ENCODE peak calls at places on chromosome 13, in four cellular contexts. W, M, H and K are unnamed samples.

GRCh38 chr13:76153239-76153638 is 517.1 kb downstream of the LMO7 start:
- DNase-seq in W (no peak), M (no peak), H (no peak), K (no peak)

GRCh38 chr13:106919093-106919492 is 351.2 kb upstream of the ARGLU1 start:
- DNase-seq in W (no peak), M (no peak), H (no peak), K (no peak)

GRCh38 chr13:85828094-85828684 is 29.0 kb upstream of the SLITRK6 start:
- DNase-seq in W (peak), M (peak), H (peak), K (no peak)

GRCh38 chr13:105598551-105598950 is 936.9 kb downstream of the EFNB2 start:
- DNase-seq in W (no peak), M (no peak), H (no peak), K (no peak)

GRCh38 chr13:27124571-27124970 is 47.0 kb downstream of the USP12 start:
- DNase-seq in W (no peak), M (no peak), H (no peak), K (no peak)

GRCh38 chr13:31310356-31310755 is 110.6 kb downstream of the B3GLCT start:
- DNase-seq in W (no peak), M (no peak), H (no peak), K (no peak)

GRCh38 chr13:108226184-108226583 is 8.0 kb downstream of the ABHD13 start:
- DNase-seq in W (no peak), M (peak), H (peak), K (no peak)

GRCh38 chr13:41354416-41354815 is 43.3 kb downstream of the NAA16 start:
- DNase-seq in W (no peak), M (no peak), H (no peak), K (no peak)

GRCh38 chr13:95540848-95541247 is 11.7 kb upstream of the CLDN10 start:
- DNase-seq in W (no peak), M (no peak), H (no peak), K (no peak)
- TF ChIP-seq TARDBP in W (no peak), M (no peak), H (no peak), K (no peak)

DNA sequence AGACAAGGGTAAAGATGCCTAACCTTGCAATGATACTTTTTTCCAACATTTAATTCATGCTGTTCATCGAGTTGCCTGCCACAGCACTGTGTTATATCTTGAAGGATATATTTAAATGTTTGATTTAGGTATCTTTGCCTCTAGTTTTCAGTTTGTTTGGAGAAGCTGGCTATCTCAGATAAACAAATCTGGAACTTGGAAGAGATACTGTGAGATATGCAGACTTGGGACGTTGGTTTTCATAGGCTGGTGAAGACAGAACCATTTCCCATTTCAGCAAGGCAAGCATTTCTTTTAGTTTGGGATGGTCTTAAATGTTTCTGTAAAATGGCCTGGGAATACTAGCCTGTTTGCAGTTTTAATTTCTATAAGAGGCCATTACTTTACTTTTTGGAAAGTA is 3.3 kb downstream of the RNASEH2B start:
- DNase-seq in W (no peak), M (no peak), H (no peak), K (no peak)
- TF ChIP-seq TARDBP in W (no peak), M (no peak), H (no peak), K (no peak)

GRCh38 chr13:77859450-77859849 is 59.2 kb downstream of the EDNRB start:
- DNase-seq in W (no peak), M (no peak), H (no peak), K (no peak)

GRCh38 chr13:77861716-77862115 is 56.9 kb downstream of the EDNRB start:
- DNase-seq in W (no peak), M (no peak), H (no peak), K (no peak)

GRCh38 chr13:77857810-77858209 is 60.8 kb downstream of the EDNRB start:
- DNase-seq in W (no peak), M (no peak), H (no peak), K (no peak)

GRCh38 chr13:77863037-77863630 is 55.5 kb downstream of the EDNRB start:
- DNase-seq in W (no peak), M (no peak), H (no peak), K (no peak)

DNA sequence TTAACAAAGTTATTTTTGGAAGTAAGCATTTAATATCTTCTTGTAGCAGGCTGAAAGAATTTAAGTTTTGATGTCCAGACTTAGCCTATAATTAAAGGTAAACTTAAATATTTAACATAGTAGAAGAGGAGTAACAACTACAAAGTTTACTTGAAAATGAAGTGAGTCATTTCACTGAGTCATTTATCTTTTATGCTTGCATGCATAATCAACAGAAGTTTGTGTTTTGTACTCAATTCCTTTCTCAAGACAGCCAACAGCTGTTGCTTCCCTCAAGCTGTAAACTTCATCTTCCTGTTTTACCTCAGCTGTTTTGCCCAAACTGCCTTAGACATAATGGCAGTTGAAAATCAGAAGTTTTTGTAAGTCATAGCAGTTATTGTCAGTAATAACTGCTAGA is 58.0 kb downstream of the EDNRB start:
- DNase-seq in W (no peak), M (no peak), H (no peak), K (no peak)
- TF ChIP-seq TARDBP in W (no peak), M (no peak), H (no peak), K (no peak)

GRCh38 chr13:36882829-36883390 is 37.1 kb downstream of the SMAD9 start:
- DNase-seq in W (no peak), M (no peak), H (peak), K (no peak)
- TF ChIP-seq TARDBP in W (no peak), M (no peak), H (peak), K (no peak)

GRCh38 chr13:23847545-23847944 is 41.7 kb downstream of the MIPEP start:
- DNase-seq in W (no peak), M (no peak), H (no peak), K (no peak)
- TF ChIP-seq TARDBP in W (no peak), M (no peak), H (no peak), K (no peak)

GRCh38 chr13:36346222-36347083 is at the start of gene SPART:
- DNase-seq in W (peak), M (peak), H (peak), K (peak)

GRCh38 chr13:36343766-36344165 is 2.4 kb downstream of the SPART start:
- DNase-seq in W (no peak), M (peak), H (no peak), K (no peak)

GRCh38 chr13:36345438-36346221 is 564 bp downstream of the SPART start:
- DNase-seq in W (peak), M (peak), H (peak), K (no peak)

GRCh38 chr13:36344886-36345437 is 1.2 kb downstream of the SPART start:
- DNase-seq in W (no peak), M (peak), H (no peak), K (no peak)

DNA sequence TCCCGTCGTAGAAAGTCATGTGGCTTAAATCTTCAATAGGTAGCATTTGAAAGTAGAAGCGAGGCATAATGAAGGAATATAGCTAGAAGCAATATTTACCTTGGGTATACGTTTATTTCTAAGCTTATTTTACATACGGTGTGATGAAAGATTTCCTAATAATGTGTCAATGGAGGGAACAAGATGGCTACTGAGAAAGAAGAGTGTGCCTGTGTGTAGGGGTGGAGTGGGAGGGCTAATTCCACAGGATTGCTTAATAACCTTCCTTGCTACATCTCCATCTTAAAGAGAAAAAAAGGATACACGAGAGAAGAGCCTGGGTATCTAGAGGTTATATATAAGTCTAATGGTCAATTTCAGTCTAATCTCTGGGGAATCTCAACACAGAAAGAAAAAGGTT is 2.0 kb downstream of the SPART start:
- DNase-seq in W (no peak), M (peak), H (no peak), K (no peak)
- TF ChIP-seq TARDBP in W (no peak), M (no peak), H (no peak), K (no peak)